ENCODE peak calls at places on chromosomes 2 and 18, in four cellular contexts. F is HCT116, H is pancreas, V is thyroid gland. A is an unnamed sample.
A peak's percentile ranks its signal among the peaks of the same experiment; 100 is the strongest.

GRCh38 chr2:110788936-110789335 is 56.6 kb downstream of the ACOXL start:
- DNase-seq in V (no peak), H (no peak), F (no peak), A (no peak)

GRCh38 chr18:71287268-71287667 is 998.4 kb downstream of the SOCS6 start:
- DNase-seq in F (no peak), H (no peak), V (no peak), A (no peak)

GRCh38 chr2:228987441-228988155 is 283.5 kb downstream of the PID1 start:
- DNase-seq in H (no peak), V (no peak), F (no peak), A (no peak)

GRCh38 chr2:66439291-66440010 is 4.5 kb downstream of the MEIS1 start:
- DNase-seq in V (no peak), H (peak; percentile 71), F (no peak), A (no peak)

GRCh38 chr2:145715601-145716000 is 1195.7 kb upstream of the ZEB2 start:
- DNase-seq in V (no peak), H (no peak), F (no peak), A (no peak)

GRCh38 chr2:218284106-218284811 is 8.0 kb downstream of the TMBIM1 start:
- DNase-seq in F (no peak), H (peak; percentile 69), V (peak; percentile 75), A (no peak)

GRCh38 chr2:11175293-11175795 is 20.1 kb downstream of the SLC66A3 start:
- DNase-seq in F (no peak), V (no peak), H (no peak), A (no peak)

GRCh38 chr2:20093263-20094141 is 42.1 kb upstream of the LAPTM4A start:
- DNase-seq in H (no peak), V (peak; percentile 74), F (peak; percentile 48), A (peak; percentile 77)

GRCh38 chr2:108383146-108383830 is 5.5 kb downstream of the SULT1C4 start:
- DNase-seq in V (no peak), F (no peak), H (no peak), A (no peak)

GRCh38 chr2:65377556-65378307 is 54.7 kb downstream of the SPRED2 start:
- DNase-seq in V (no peak), F (no peak), H (no peak), A (no peak)

GRCh38 chr18:52408800-52409302 is 68.9 kb downstream of the DCC start:
- DNase-seq in H (no peak), F (no peak), V (no peak), A (no peak)

GRCh38 chr2:98796775-98797544 is 66.0 kb upstream of the MGAT4A start:
- DNase-seq in H (no peak), V (no peak), F (no peak), A (no peak)

GRCh38 chr2:240960963-240961876 is 37.2 kb upstream of the SNED1 start:
- DNase-seq in F (no peak), H (no peak), V (no peak), A (no peak)

GRCh38 chr2:170530284-170530745 is 184.8 kb upstream of the SP5 start:
- DNase-seq in V (peak; percentile 97), H (peak; percentile 71), F (no peak), A (peak; percentile 39)

GRCh38 chr2:127035212-127035611 is 71.7 kb downstream of the BIN1 start:
- DNase-seq in V (no peak), H (no peak), F (no peak), A (no peak)

DNA sequence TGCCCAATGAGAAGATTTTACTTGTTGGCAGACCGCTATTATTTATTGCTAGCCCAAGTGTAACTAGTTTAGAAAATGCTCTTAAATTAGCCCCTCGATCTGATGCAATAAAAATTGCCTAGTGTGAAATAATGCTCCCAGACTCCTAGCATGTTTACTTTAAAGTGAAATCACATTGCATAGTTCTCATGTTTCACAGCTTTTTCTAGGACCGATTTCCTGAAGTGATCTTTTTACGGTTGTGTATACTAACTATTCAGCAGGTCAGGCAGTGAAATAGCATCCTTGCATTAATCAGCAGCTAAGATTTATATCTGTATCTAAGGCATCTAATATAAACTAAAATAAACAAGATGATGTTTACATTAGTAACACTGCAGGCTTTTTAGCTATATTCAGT is 52.4 kb downstream of the PMS1 start:
- DNase-seq in V (no peak), H (no peak), F (no peak), A (no peak)
- H3K4me3 ChIP-seq in V (no peak overlapping the region), H (no peak overlapping the region), F (no peak overlapping the region), A (no peak overlapping the region)

GRCh38 chr2:55965276-55965675 is 41.7 kb upstream of the EFEMP1 start:
- DNase-seq in F (no peak), V (no peak), H (no peak), A (no peak)
- H3K27me3 ChIP-seq in F (no peaks in the 10 kb centered on the region), V (no peaks in the 10 kb centered on the region), H (no peaks in the 10 kb centered on the region), A (no peaks in the 10 kb centered on the region)

GRCh38 chr2:44713170-44713569 is 228.3 kb upstream of the SIX3 start:
- DNase-seq in V (no peak), F (no peak), H (no peak), A (no peak)
- H3K4me3 ChIP-seq in V (no peak overlapping the region), F (no peak overlapping the region), H (no peak overlapping the region), A (no peak overlapping the region)

GRCh38 chr18:11146947-11147345 is 2.4 kb downstream of the PIEZO2 start:
- DNase-seq in H (no peak), V (no peak), F (no peak), A (no peak)
- H3K27me3 ChIP-seq in H (peaks cover 19% of the 10 kb centered on the region), V (no peaks in the 10 kb centered on the region), F (peaks cover 14% of the 10 kb centered on the region), A (no peaks in the 10 kb centered on the region)

DNA sequence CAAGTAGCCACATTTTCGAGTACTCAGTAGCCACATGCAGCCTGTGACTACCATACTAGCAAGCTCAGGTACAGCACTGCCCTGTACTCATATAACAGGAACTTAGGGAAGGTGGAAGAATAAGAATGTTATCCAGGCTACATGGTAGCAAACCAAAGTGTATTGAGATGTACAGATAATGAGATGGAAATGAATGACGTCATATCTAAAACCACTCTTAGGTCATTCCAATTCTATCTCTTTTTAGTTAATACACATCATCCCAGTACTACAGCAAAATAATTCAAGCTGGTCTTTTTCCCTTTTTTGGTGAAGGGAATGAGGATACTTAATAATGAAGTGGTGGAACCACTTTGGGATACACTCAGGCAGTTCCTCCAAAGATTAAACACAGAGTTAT is 38.7 kb downstream of the COLEC12 start:
- DNase-seq in F (no peak), V (no peak), H (no peak), A (no peak)
- H3K4me3 ChIP-seq in F (no peak overlapping the region), V (no peak overlapping the region), H (no peak overlapping the region), A (no peak overlapping the region)

GRCh38 chr18:21762181-21762772 is 21.7 kb downstream of the MIB1 start:
- DNase-seq in V (no peak), F (no peak), H (no peak), A (no peak)
- H3K27me3 ChIP-seq in V (no peaks in the 10 kb centered on the region), F (no peaks in the 10 kb centered on the region), H (no peaks in the 10 kb centered on the region), A (no peaks in the 10 kb centered on the region)